ENCODE peak calls at places on chromosomes 16 and 17, in eight cellular contexts. X, Z, L, R, B, Y, S and O are unnamed samples.

GRCh38 chr16:88701541-88702363 is 4.5 kb downstream of the RNF166 start:
- DNase-seq in Y (no peak), L (no peak), Z (no peak), R (no peak), X (no peak), B (no peak), S (no peak), O (no peak)

GRCh38 chr16:19582050-19582784 is 26.7 kb downstream of the VPS35L start:
- DNase-seq in Y (no peak), L (no peak), X (no peak), B (no peak), Z (no peak), S (no peak), R (no peak), O (no peak)

GRCh38 chr17:83182620-83183063 is 103.2 kb downstream of the METRNL start:
- DNase-seq in L (no peak), B (no peak), R (no peak), Z (no peak), X (peak), S (no peak), Y (no peak), O (no peak)

GRCh38 chr17:28982191-28982793 is 23.5 kb downstream of the SEZ6 start:
- DNase-seq in X (no peak), Y (no peak), Z (no peak), S (peak), L (no peak), B (no peak), R (no peak), O (no peak)

GRCh38 chr17:42530952-42531454 is 5.0 kb upstream of the NAGLU start:
- DNase-seq in Z (no peak), B (no peak), S (no peak), Y (no peak), R (peak), X (no peak), L (no peak), O (no peak)

GRCh38 chr16:56424791-56425438 is 430 bp downstream of the AMFR start:
- DNase-seq in X (peak), S (peak), L (peak), R (peak), Y (no peak), B (no peak), Z (peak), O (peak)

GRCh38 chr16:65713409-65713808 is 591.5 kb upstream of the CDH11 start:
- DNase-seq in R (no peak), Y (no peak), S (no peak), X (no peak), B (no peak), L (no peak), Z (no peak), O (no peak)

GRCh38 chr17:732788-733720 is 658 bp downstream of the TLCD3A start:
- DNase-seq in R (peak), S (no peak), L (peak), B (no peak), X (peak), Z (peak), Y (no peak), O (no peak)

GRCh38 chr16:85724126-85724879 is 26.6 kb downstream of the C16orf74 start:
- DNase-seq in S (no peak), Z (no peak), R (no peak), X (no peak), Y (no peak), L (no peak), B (no peak), O (no peak)

GRCh38 chr16:8989099-8989878 is 25.6 kb upstream of the USP7 start:
- DNase-seq in S (no peak), X (no peak), R (no peak), Y (no peak), L (no peak), B (no peak), Z (no peak), O (no peak)